ENCODE peak calls at places on chromosomes 5 and 9, in six cellular contexts. One of them, this sample, is unnamed.

GRCh38 chr5:32687167-32687831 is 23.8 kb upstream of the NPR3 start:
- DNase-seq in pancreas: peak; percentile 73
- DNase-seq in A549: no peak
- DNase-seq in gastrocnemius medialis: no peak
- DNase-seq in ovary: no peak
- DNase-seq in mammary epithelial cell: no peak
- DNase-seq in this sample: no peak

GRCh38 chr5:10934789-10935355 is 173.8 kb upstream of the DAP start:
- DNase-seq in pancreas: no peak
- DNase-seq in A549: no peak
- DNase-seq in gastrocnemius medialis: no peak
- DNase-seq in ovary: no peak
- DNase-seq in mammary epithelial cell: no peak
- DNase-seq in this sample: no peak

GRCh38 chr5:151480859-151481258 is 33.5 kb downstream of the SLC36A1 start:
- DNase-seq in pancreas: no peak
- DNase-seq in A549: no peak
- DNase-seq in gastrocnemius medialis: peak; percentile 57
- DNase-seq in ovary: no peak
- DNase-seq in mammary epithelial cell: peak; percentile 29
- DNase-seq in this sample: no peak

GRCh38 chr9:109496126-109496707 is 1.9 kb downstream of the PTPN3 start:
- DNase-seq in pancreas: no peak
- DNase-seq in A549: no peak
- DNase-seq in gastrocnemius medialis: no peak
- DNase-seq in ovary: no peak
- DNase-seq in mammary epithelial cell: no peak
- DNase-seq in this sample: no peak

GRCh38 chr9:19649672-19650071 is 139.2 kb downstream of the SLC24A2 start:
- DNase-seq in pancreas: no peak
- DNase-seq in A549: no peak
- DNase-seq in gastrocnemius medialis: no peak
- DNase-seq in ovary: no peak
- DNase-seq in mammary epithelial cell: no peak
- DNase-seq in this sample: no peak

GRCh38 chr5:178380086-178380485 is 147.5 kb upstream of the PHYKPL start:
- DNase-seq in pancreas: no peak
- DNase-seq in A549: no peak
- DNase-seq in gastrocnemius medialis: no peak
- DNase-seq in ovary: no peak
- DNase-seq in mammary epithelial cell: no peak
- DNase-seq in this sample: no peak

GRCh38 chr5:16742938-16743337 is 126.1 kb upstream of the RETREG1 start:
- DNase-seq in pancreas: no peak
- DNase-seq in A549: no peak
- DNase-seq in gastrocnemius medialis: no peak
- DNase-seq in ovary: no peak
- DNase-seq in mammary epithelial cell: no peak
- DNase-seq in this sample: no peak

GRCh38 chr5:149581931-149582768 is 852 bp downstream of the ARHGEF37 start:
- DNase-seq in pancreas: peak; percentile 37
- DNase-seq in A549: no peak
- DNase-seq in gastrocnemius medialis: no peak
- DNase-seq in ovary: no peak
- DNase-seq in mammary epithelial cell: peak; percentile 60
- DNase-seq in this sample: no peak

GRCh38 chr9:69198526-69199250 is 24.6 kb downstream of the TJP2 start:
- DNase-seq in pancreas: no peak
- DNase-seq in A549: no peak
- DNase-seq in gastrocnemius medialis: no peak
- DNase-seq in ovary: no peak
- DNase-seq in mammary epithelial cell: no peak
- DNase-seq in this sample: no peak

GRCh38 chr9:28050046-28050445 is 476.8 kb upstream of the C9orf72 start:
- DNase-seq in pancreas: no peak
- DNase-seq in A549: no peak
- DNase-seq in gastrocnemius medialis: no peak
- DNase-seq in ovary: no peak
- DNase-seq in mammary epithelial cell: no peak
- DNase-seq in this sample: no peak

GRCh38 chr5:135219868-135220267 is 179.2 kb downstream of the MACROH2A1 start:
- DNase-seq in pancreas: no peak
- DNase-seq in A549: no peak
- DNase-seq in gastrocnemius medialis: no peak
- DNase-seq in ovary: peak; percentile 6
- DNase-seq in mammary epithelial cell: no peak
- DNase-seq in this sample: no peak

GRCh38 chr9:121298016-121298538 is 30.1 kb downstream of the GSN start:
- DNase-seq in pancreas: no peak
- DNase-seq in A549: no peak
- DNase-seq in gastrocnemius medialis: no peak
- DNase-seq in ovary: peak; percentile 31
- DNase-seq in mammary epithelial cell: no peak
- DNase-seq in this sample: peak; percentile 81

GRCh38 chr5:96868603-96869371 is 7.5 kb upstream of the ERAP2 start:
- DNase-seq in pancreas: peak; percentile 33
- DNase-seq in A549: peak; percentile 54
- DNase-seq in gastrocnemius medialis: no peak
- DNase-seq in ovary: no peak
- DNase-seq in mammary epithelial cell: peak; percentile 57
- DNase-seq in this sample: no peak

GRCh38 chr5:61840354-61840753 is 465.7 kb upstream of the KIF2A start:
- DNase-seq in pancreas: no peak
- DNase-seq in A549: no peak
- DNase-seq in gastrocnemius medialis: no peak
- DNase-seq in ovary: no peak
- DNase-seq in mammary epithelial cell: no peak
- DNase-seq in this sample: no peak

GRCh38 chr5:61842840-61843239 is 463.2 kb upstream of the KIF2A start:
- DNase-seq in pancreas: peak; percentile 61
- DNase-seq in A549: no peak
- DNase-seq in gastrocnemius medialis: no peak
- DNase-seq in ovary: no peak
- DNase-seq in mammary epithelial cell: no peak
- DNase-seq in this sample: no peak

GRCh38 chr5:61837788-61838187 is 468.2 kb upstream of the KIF2A start:
- DNase-seq in pancreas: no peak
- DNase-seq in A549: no peak
- DNase-seq in gastrocnemius medialis: no peak
- DNase-seq in ovary: no peak
- DNase-seq in mammary epithelial cell: peak; percentile 6
- DNase-seq in this sample: no peak
- H3K4me1 ChIP-seq in pancreas: no peaks in the 10 kb centered on the region
- H3K4me1 ChIP-seq in A549: no peaks in the 10 kb centered on the region
- H3K4me1 ChIP-seq in gastrocnemius medialis: no peaks in the 10 kb centered on the region
- H3K4me1 ChIP-seq in ovary: no peaks in the 10 kb centered on the region
- H3K4me1 ChIP-seq in mammary epithelial cell: no peaks in the 10 kb centered on the region
- H3K4me1 ChIP-seq in this sample: no peaks in the 10 kb centered on the region

GRCh38 chr9:134059661-134060395 is 8.0 kb downstream of the BRD3 start:
- DNase-seq in pancreas: no peak
- DNase-seq in A549: no peak
- DNase-seq in gastrocnemius medialis: no peak
- DNase-seq in ovary: no peak
- DNase-seq in mammary epithelial cell: no peak
- DNase-seq in this sample: no peak

GRCh38 chr9:134059188-134059641 is 8.6 kb downstream of the BRD3 start:
- DNase-seq in pancreas: no peak
- DNase-seq in A549: no peak
- DNase-seq in gastrocnemius medialis: no peak
- DNase-seq in ovary: no peak
- DNase-seq in mammary epithelial cell: no peak
- DNase-seq in this sample: peak; percentile 31

GRCh38 chr9:134061688-134062371 is 6.0 kb downstream of the BRD3 start:
- DNase-seq in pancreas: peak; percentile 19
- DNase-seq in A549: no peak
- DNase-seq in gastrocnemius medialis: peak; percentile 68
- DNase-seq in ovary: peak; percentile 17
- DNase-seq in mammary epithelial cell: no peak
- DNase-seq in this sample: no peak

GRCh38 chr9:134061019-134061687 is 6.7 kb downstream of the BRD3 start:
- DNase-seq in pancreas: no peak
- DNase-seq in A549: no peak
- DNase-seq in gastrocnemius medialis: no peak
- DNase-seq in ovary: no peak
- DNase-seq in mammary epithelial cell: no peak
- DNase-seq in this sample: no peak

GRCh38 chr9:134060546-134060945 is 7.3 kb downstream of the BRD3 start:
- DNase-seq in pancreas: no peak
- DNase-seq in A549: no peak
- DNase-seq in gastrocnemius medialis: no peak
- DNase-seq in ovary: no peak
- DNase-seq in mammary epithelial cell: no peak
- DNase-seq in this sample: no peak
- H3K4me1 ChIP-seq in pancreas: peaks cover 27% of the 10 kb centered on the region
- H3K4me1 ChIP-seq in A549: peaks cover 26% of the 10 kb centered on the region
- H3K4me1 ChIP-seq in gastrocnemius medialis: peaks cover 92% of the 10 kb centered on the region
- H3K4me1 ChIP-seq in ovary: peaks cover 51% of the 10 kb centered on the region
- H3K4me1 ChIP-seq in mammary epithelial cell: peaks cover 28% of the 10 kb centered on the region
- H3K4me1 ChIP-seq in this sample: peaks cover 1% of the 10 kb centered on the region

GRCh38 chr9:134413112-134413715 is 87.0 kb downstream of the RXRA start:
- DNase-seq in pancreas: no peak
- DNase-seq in A549: no peak
- DNase-seq in gastrocnemius medialis: no peak
- DNase-seq in ovary: no peak
- DNase-seq in mammary epithelial cell: no peak
- DNase-seq in this sample: no peak

GRCh38 chr9:134412298-134412711 is 86.0 kb downstream of the RXRA start:
- DNase-seq in pancreas: no peak
- DNase-seq in A549: no peak
- DNase-seq in gastrocnemius medialis: no peak
- DNase-seq in ovary: no peak
- DNase-seq in mammary epithelial cell: peak; percentile 41
- DNase-seq in this sample: peak; percentile 72

GRCh38 chr9:134416385-134417022 is 90.2 kb downstream of the RXRA start:
- DNase-seq in pancreas: no peak
- DNase-seq in A549: no peak
- DNase-seq in gastrocnemius medialis: no peak
- DNase-seq in ovary: no peak
- DNase-seq in mammary epithelial cell: no peak
- DNase-seq in this sample: no peak

GRCh38 chr9:134413890-134414731 is 87.9 kb downstream of the RXRA start:
- DNase-seq in pancreas: no peak
- DNase-seq in A549: peak; percentile 87
- DNase-seq in gastrocnemius medialis: peak; percentile 86
- DNase-seq in ovary: peak; percentile 59
- DNase-seq in mammary epithelial cell: peak; percentile 84
- DNase-seq in this sample: no peak

DNA sequence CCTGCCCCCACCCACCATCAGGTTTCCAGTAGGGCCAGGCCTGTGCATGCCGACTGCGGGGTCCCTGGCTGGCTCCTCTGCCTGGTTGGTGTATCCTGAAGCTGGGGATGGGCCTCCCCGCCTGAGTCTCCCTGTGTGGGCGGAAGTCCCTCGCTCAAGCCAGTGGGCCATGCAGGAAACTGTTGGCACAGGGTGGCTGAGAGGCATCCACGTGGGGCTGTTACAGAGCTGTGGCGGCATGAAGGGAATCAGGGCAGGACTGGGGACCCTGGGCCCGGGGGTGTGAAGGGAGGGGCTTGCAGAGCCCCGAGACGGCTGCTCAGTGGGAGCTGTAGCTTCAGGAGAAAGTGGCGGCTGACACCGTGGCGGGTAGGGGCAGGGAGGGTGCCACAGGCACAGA is 88.8 kb downstream of the RXRA start:
- DNase-seq in pancreas: no peak
- DNase-seq in A549: no peak
- DNase-seq in gastrocnemius medialis: no peak
- DNase-seq in ovary: no peak
- DNase-seq in mammary epithelial cell: no peak
- DNase-seq in this sample: no peak
- H3K4me1 ChIP-seq in pancreas: no peaks in the 10 kb centered on the region
- H3K4me1 ChIP-seq in A549: peaks cover 59% of the 10 kb centered on the region
- H3K4me1 ChIP-seq in gastrocnemius medialis: peaks cover 81% of the 10 kb centered on the region
- H3K4me1 ChIP-seq in ovary: peaks cover 24% of the 10 kb centered on the region
- H3K4me1 ChIP-seq in mammary epithelial cell: peaks cover 31% of the 10 kb centered on the region
- H3K4me1 ChIP-seq in this sample: peaks cover 9% of the 10 kb centered on the region

DNA sequence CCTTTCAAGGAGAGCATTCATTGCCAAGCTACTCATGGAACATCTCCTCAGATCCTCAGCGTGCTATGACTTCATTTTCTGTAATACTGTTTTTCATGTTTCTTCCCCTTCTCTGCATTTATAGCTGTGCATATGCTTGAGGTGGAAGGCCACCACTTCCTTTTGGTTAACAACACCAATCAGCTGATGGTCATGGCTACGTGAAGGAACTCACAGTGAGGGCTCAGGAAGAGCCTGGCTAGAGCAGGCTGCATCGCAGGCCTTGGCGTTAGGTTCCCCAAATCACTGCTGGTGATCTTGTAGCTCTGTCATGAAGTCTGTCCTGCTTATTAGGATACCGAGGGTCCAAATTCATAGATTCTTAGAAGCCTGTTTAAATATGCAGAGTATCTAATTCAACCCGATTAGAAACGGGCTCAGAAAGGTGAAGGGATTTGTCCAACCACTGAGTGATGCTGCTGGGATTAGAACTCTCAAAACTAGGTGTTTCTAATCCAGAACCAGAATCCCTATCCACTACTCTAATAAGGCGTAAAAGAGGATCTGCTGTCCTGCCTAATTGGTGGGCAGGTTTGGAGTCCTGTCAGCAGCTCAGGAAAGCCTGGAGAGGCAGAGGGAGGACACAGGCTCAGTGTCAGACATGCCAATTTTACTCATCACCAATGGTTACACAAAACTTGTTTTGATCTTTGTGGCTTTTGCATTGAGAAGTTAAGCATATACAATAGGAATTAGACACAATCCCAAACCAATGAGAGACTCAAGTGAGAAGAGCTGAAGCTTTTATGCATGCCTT is 7.5 kb downstream of the SYK start:
- DNase-seq in pancreas: no peak
- DNase-seq in A549: no peak
- DNase-seq in gastrocnemius medialis: no peak
- DNase-seq in ovary: no peak
- DNase-seq in mammary epithelial cell: no peak
- DNase-seq in this sample: no peak
- H3K4me1 ChIP-seq in pancreas: no peaks in the 10 kb centered on the region
- H3K4me1 ChIP-seq in A549: no peaks in the 10 kb centered on the region
- H3K4me1 ChIP-seq in gastrocnemius medialis: no peaks in the 10 kb centered on the region
- H3K4me1 ChIP-seq in ovary: no peaks in the 10 kb centered on the region
- H3K4me1 ChIP-seq in mammary epithelial cell: peaks cover 14% of the 10 kb centered on the region
- H3K4me1 ChIP-seq in this sample: no peaks in the 10 kb centered on the region

GRCh38 chr9:123343428-123344272 is 12.3 kb upstream of the CRB2 start:
- DNase-seq in pancreas: no peak
- DNase-seq in A549: no peak
- DNase-seq in gastrocnemius medialis: no peak
- DNase-seq in ovary: no peak
- DNase-seq in mammary epithelial cell: peak; percentile 39
- DNase-seq in this sample: no peak
- H3K4me1 ChIP-seq in pancreas: no peaks in the 10 kb centered on the region
- H3K4me1 ChIP-seq in A549: no peaks in the 10 kb centered on the region
- H3K4me1 ChIP-seq in gastrocnemius medialis: peaks cover 10% of the 10 kb centered on the region
- H3K4me1 ChIP-seq in ovary: peaks cover 2% of the 10 kb centered on the region
- H3K4me1 ChIP-seq in mammary epithelial cell: peaks cover 17% of the 10 kb centered on the region
- H3K4me1 ChIP-seq in this sample: no peaks in the 10 kb centered on the region